ENCODE peak calls at places on chromosome 15, in six cellular contexts. C is NT2/D1, T is HCT116, M is K562, U is GM12878, K is H1. F is an unnamed sample.

GRCh38 chr15:87478688-87479072 is 777.9 kb downstream of the NTRK3 start:
- DNase-seq in C (no peak), T (no peak), M (no peak), U (no peak), K (no peak), F (no peak)

GRCh38 chr15:85097706-85098105 is 116.0 kb downstream of the PDE8A start:
- DNase-seq in C (no peak), T (no peak), M (no peak), U (no peak), K (no peak), F (no peak)

GRCh38 chr15:71743861-71744382 is 66.4 kb upstream of the NR2E3 start:
- DNase-seq in C (peak), T (no peak), M (peak), U (no peak), K (peak), F (peak)

GRCh38 chr15:70281811-70282307 is 184.1 kb upstream of the TLE3 start:
- DNase-seq in C (no peak), T (no peak), M (no peak), U (no peak), K (no peak), F (no peak)

GRCh38 chr15:59492389-59493377 is 54.7 kb downstream of the FAM81A start:
- DNase-seq in C (peak), T (peak), M (peak), U (peak), K (peak), F (peak)

GRCh38 chr15:63389902-63390301 is 8.3 kb upstream of the CA12 start:
- DNase-seq in C (no peak), T (peak), M (no peak), U (no peak), K (no peak), F (peak)

GRCh38 chr15:33941279-33942063 is 26.8 kb upstream of the CHRM5 start:
- DNase-seq in C (no peak), T (no peak), M (no peak), U (no peak), K (no peak), F (no peak)

GRCh38 chr15:59292393-59292792 is 80.3 kb downstream of the MYO1E start:
- DNase-seq in C (no peak), T (no peak), M (no peak), U (no peak), K (no peak), F (peak)

GRCh38 chr15:44193651-44194396 is 1.2 kb downstream of the FRMD5 start:
- DNase-seq in C (no peak), T (no peak), M (no peak), U (no peak), K (peak), F (no peak)
- TF ChIP-seq ZNF274 in C (no peak), T (no peak), M (no peak), U (no peak), K (no peak), F (no peak)

GRCh38 chr15:57784081-57784488 is 77.6 kb downstream of the POLR2M start:
- DNase-seq in C (no peak), T (no peak), M (no peak), U (no peak), K (no peak), F (no peak)
- TF ChIP-seq ZNF274 in C (no peak), T (no peak), M (no peak), U (no peak), K (no peak), F (no peak)

GRCh38 chr15:89401636-89402252 is 67.1 kb upstream of the POLG start:
- DNase-seq in C (no peak), T (no peak), M (no peak), U (no peak), K (no peak), F (no peak)
- TF ChIP-seq ZNF274 in C (no peak), T (no peak), M (no peak), U (no peak), K (no peak), F (no peak)

DNA sequence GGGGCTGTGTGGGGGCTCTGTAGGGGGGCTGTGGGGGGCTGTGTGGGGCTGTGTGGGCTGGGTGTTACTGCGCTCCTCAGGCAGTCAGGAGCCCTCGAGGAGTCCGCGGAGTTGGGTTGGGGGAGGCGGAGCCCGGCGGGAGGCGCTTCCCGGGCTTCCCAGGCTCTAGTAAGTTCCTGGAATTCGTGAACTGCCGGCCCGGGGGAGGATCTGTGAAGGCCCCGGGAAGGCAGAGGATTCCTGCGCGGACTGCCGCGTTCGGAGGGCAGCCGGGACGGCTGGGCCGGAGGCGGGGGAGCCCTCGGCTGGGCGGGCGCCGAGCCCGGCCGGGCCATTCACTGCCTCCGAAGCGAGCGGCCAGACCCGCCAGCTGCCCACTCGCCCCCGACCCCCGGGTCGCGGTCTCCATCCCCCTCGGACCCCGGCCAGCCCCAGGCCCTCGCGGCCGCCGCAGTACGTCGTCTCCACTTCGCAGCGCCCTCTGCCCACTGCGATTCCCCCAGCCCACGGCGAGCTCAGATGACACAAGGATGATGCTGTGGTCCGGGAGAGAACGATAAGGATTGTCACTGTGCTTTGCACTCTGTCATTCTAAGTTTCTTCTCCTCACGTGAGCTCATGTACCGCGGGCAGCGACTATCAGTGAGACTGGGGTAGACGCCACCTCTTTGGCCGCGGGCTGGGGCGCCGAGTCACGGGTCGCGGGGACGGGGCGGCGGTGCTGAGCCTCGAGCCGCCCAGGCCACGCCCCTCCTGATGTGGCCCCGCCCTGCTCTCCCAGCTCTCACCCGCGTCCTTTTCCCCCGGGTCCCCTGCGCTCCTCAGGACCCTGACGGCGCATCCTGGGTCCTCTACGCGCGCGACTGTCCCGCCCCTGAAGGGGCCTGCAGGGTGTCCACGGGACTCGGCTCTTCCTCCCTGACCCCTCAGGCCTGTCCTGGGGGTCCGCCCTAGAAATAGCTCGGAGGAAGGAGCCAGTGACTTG is 65.3 kb downstream of the KLF13 start:
- DNase-seq in C (no peak), T (no peak), M (peak), U (no peak), K (peak), F (no peak)
- TF ChIP-seq ZNF274 in C (no peak), T (no peak), M (no peak), U (no peak), K (no peak), F (no peak)

F was measured in HepG2.